ENCODE peak calls at places on chromosome 13, in six cellular contexts. S, W, C, L, T and O are unnamed samples.

GRCh38 chr13:24220086-24220703 is 59.7 kb downstream of the SPATA13 start:
- DNase-seq in C (peak), L (peak), T (no peak), W (peak), S (no peak), O (peak)

GRCh38 chr13:83286737-83287136 is 595.5 kb downstream of the SLITRK1 start:
- DNase-seq in S (no peak), W (no peak), C (no peak), T (no peak), L (no peak), O (no peak)

GRCh38 chr13:109684836-109685602 is 101.4 kb downstream of the IRS2 start:
- DNase-seq in C (no peak), T (no peak), W (peak), L (no peak), S (no peak), O (no peak)

GRCh38 chr13:40600145-40600751 is 66.2 kb downstream of the FOXO1 start:
- DNase-seq in L (peak), C (no peak), T (no peak), W (no peak), S (no peak), O (no peak)

GRCh38 chr13:49443327-49443688 is 556 bp downstream of the CAB39L start:
- DNase-seq in T (no peak), S (no peak), C (no peak), W (no peak), L (no peak), O (no peak)

GRCh38 chr13:98141938-98142426 is 912 bp upstream of the FARP1 start:
- DNase-seq in S (no peak), L (no peak), T (no peak), W (no peak), C (no peak), O (peak)

GRCh38 chr13:95224064-95224463 is 77.2 kb downstream of the ABCC4 start:
- DNase-seq in T (no peak), C (no peak), W (no peak), S (no peak), L (no peak), O (no peak)

GRCh38 chr13:105721056-105721455 is 814.4 kb downstream of the EFNB2 start:
- DNase-seq in L (no peak), W (no peak), C (no peak), S (no peak), T (no peak), O (no peak)

GRCh38 chr13:111943229-111943795 is 123.6 kb upstream of the SOX1 start:
- DNase-seq in W (no peak), C (no peak), T (no peak), L (no peak), S (no peak), O (no peak)

GRCh38 chr13:108996430-108996829 is 367.0 kb downstream of the MYO16 start:
- DNase-seq in T (no peak), L (no peak), W (no peak), C (no peak), S (no peak), O (no peak)

GRCh38 chr13:49938274-49938673 is 2.1 kb upstream of the SPRYD7 start:
- DNase-seq in T (no peak), C (no peak), S (no peak), L (no peak), W (no peak), O (no peak)

GRCh38 chr13:41231786-41232185 is 31.6 kb downstream of the MTRF1 start:
- DNase-seq in L (no peak), C (no peak), W (no peak), S (no peak), T (no peak), O (no peak)

GRCh38 chr13:106683179-106683578 is 115.2 kb upstream of the ARGLU1 start:
- DNase-seq in S (no peak), T (no peak), L (no peak), C (no peak), W (no peak), O (no peak)

GRCh38 chr13:79937311-79938243 is 403.3 kb downstream of the SPRY2 start:
- DNase-seq in L (no peak), C (no peak), T (peak), S (no peak), W (no peak), O (no peak)

GRCh38 chr13:37097008-37097579 is 8.4 kb downstream of the CSNK1A1L start:
- DNase-seq in S (no peak), C (no peak), L (no peak), W (no peak), T (no peak), O (no peak)

GRCh38 chr13:90485441-90485840 is 862.0 kb upstream of the MIR17HG start:
- DNase-seq in C (no peak), T (no peak), S (no peak), W (peak), L (no peak), O (no peak)

GRCh38 chr13:43629691-43630480 is 156.9 kb downstream of the ENOX1 start:
- DNase-seq in L (no peak), S (no peak), C (no peak), T (no peak), W (no peak), O (no peak)

GRCh38 chr13:50910483-50910805 is 853 bp downstream of the RNASEH2B start:
- DNase-seq in C (no peak), W (peak), L (no peak), T (no peak), S (no peak), O (peak)

GRCh38 chr13:72205773-72206172 is 338.8 kb upstream of the DACH1 start:
- DNase-seq in S (no peak), W (no peak), C (no peak), L (no peak), T (no peak), O (no peak)

GRCh38 chr13:102965802-102966201 is 100.4 kb downstream of the SLC10A2 start:
- DNase-seq in C (no peak), W (no peak), T (no peak), L (no peak), S (no peak), O (no peak)

GRCh38 chr13:101939370-101939769 is 462.5 kb downstream of the FGF14 start:
- DNase-seq in S (no peak), T (no peak), L (no peak), C (no peak), W (no peak), O (no peak)

GRCh38 chr13:50323440-50324070 is 308.3 kb downstream of the KCNRG start:
- DNase-seq in W (no peak), T (no peak), L (no peak), C (peak), S (no peak), O (no peak)

GRCh38 chr13:43657485-43657884 is 129.3 kb downstream of the ENOX1 start:
- DNase-seq in T (no peak), C (no peak), L (no peak), S (no peak), W (no peak), O (no peak)

GRCh38 chr13:111166882-111167281 is 51.8 kb downstream of the ARHGEF7 start:
- DNase-seq in T (no peak), S (no peak), W (no peak), L (peak), C (no peak), O (no peak)

GRCh38 chr13:23868521-23868920 is 20.7 kb downstream of the MIPEP start:
- DNase-seq in S (no peak), W (no peak), T (no peak), L (no peak), C (peak), O (no peak)

GRCh38 chr13:72384186-72384823 is 343.1 kb downstream of the MZT1 start:
- DNase-seq in W (no peak), T (no peak), S (no peak), L (no peak), C (no peak), O (no peak)

DNA sequence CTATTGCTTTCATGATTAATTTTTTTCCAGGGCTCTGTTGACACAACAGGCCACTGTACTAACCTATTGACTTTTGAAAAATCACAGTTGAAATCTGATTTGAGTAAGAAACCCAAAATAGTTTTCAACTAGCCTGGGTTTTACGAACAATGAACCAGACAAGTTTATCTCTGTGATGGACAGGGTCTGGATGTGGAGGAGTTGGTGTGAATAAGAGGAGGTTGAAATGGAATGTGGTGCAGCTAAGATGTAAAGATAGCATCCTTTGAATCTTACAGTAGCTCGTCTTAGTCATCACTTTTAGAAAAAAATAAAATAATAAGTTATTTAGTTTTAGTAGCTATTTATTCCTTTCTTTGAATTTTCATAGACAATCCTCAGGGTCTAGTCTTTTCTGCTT is 8.3 kb upstream of the OXGR1 start:
- DNase-seq in W (no peak), L (no peak), C (no peak), S (no peak), T (no peak), O (no peak)
- H3K4me3 ChIP-seq in W (no peak), L (no peak), C (no peak), S (no peak), T (no peak), O (no peak)

DNA sequence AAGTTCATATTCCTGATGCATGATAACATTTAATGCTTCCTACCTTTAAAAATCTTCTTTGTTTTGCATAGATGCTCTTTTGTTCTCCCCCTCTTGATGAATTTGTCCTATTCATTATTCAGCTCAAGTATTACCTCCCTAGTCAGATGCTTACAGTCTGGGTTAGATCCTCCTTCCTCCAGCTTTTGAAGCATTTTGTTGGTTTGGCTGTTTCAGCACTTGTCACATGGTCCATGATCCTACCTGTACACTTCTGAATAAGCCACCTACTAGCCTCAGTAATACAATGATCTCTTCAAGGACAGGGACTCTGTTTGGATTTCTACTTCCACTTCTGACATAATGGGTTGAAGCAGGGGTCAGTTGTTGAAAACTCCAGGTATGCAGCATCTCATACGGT is 37.4 kb downstream of the N4BP2L1 start:
- DNase-seq in S (no peak), C (no peak), L (no peak), W (no peak), T (no peak), O (no peak)
- H3K27ac ChIP-seq in S (no peak), C (no peak), L (no peak), W (no peak), T (no peak), O (no peak)

GRCh38 chr13:74562381-74562780 is 428.2 kb upstream of the KLF12 start:
- DNase-seq in W (no peak), S (no peak), T (no peak), L (no peak), C (no peak), O (no peak)
- H3K4me3 ChIP-seq in W (no peak), S (no peak), T (no peak), L (no peak), C (no peak), O (no peak)

DNA sequence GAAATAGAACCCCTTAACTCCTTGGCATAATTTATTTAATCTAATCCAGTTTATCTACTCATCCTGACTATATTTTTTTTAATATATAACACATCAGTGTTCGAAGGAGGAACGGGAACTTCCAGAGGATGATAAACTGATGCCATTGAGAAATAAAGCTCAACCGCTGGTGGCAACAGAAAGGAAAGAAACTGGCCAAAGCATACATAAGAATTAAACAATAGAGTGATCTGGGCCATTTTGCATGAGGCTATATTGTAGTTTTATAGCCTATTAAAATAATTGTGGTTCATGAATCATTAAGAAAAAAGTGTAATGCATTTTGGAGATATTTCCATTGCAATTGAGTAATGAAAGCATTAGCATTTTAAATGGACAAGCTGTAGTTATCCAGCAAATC is 94.2 kb downstream of the FRY start:
- DNase-seq in C (no peak), S (no peak), L (no peak), T (no peak), W (no peak), O (no peak)
- H3K27ac ChIP-seq in C (no peak), S (peak), L (no peak), T (no peak), W (peak), O (peak)

GRCh38 chr13:35565273-35565672 is 88.8 kb upstream of the MAB21L1 start:
- DNase-seq in S (no peak), T (no peak), W (no peak), C (no peak), L (no peak), O (no peak)

DNA sequence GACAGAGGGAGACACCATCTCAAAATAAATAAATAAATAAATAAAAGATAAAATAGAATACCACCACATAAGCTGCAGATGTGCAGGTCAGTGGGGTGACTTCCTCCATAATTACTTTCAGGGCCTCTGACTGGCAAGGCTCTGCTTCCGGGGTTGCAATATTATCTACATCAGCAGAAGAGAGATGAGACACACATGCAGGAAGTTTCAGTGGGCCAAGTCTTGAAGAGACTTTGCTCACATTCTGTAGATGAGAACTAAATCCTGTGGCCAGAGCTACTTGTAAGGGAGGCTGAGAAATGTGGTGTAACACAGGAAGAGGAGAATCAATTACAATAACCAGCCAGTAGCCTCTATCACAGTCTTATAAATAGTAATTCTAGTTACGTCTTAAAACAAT is 89.9 kb upstream of the MAB21L1 start:
- DNase-seq in L (no peak), T (no peak), W (no peak), C (no peak), S (no peak), O (no peak)
- H3K4me3 ChIP-seq in L (no peak), T (no peak), W (no peak), C (no peak), S (no peak), O (no peak)

DNA sequence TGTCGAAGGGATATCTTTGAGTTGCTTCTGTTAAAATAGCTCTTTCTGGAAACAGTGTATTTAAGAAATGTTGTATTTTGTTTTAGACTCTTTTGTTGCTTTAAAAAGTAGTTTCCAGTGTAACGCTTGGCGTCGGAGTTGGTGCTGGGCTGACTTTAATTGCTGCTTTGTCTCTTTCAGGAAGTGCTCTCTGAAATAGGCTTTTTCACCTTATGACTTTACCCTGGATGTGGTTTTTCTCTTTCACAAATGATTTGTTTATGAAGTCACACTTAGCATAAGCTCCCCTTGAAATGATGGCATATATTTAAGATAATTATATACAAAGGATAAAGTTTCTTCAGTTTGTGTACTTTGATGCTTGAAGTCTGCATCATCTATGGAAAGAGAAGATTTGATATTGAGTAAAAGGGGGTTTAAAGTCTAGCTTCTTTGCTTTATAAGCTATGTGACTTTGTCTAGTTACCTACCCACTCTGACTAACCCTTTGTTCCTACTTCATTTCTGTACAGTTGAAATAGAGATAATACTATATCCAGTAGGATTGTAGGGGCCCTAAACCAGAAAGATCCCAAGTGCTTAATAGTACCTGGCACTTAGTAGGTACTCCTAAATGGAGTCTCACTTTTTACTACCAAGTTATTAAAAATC is at the start of gene GPR18:
- DNase-seq in T (no peak), W (no peak), C (no peak), L (peak), S (no peak), O (no peak)
- H3K27ac ChIP-seq in T (no peak), W (no peak), C (no peak), L (peak), S (no peak), O (no peak)